ENCODE peak calls at places on chromosome 21, in six cellular contexts. W is GM12878, U is GM12891, Z is H1, S is HepG2, C is K562. L is an unnamed sample.

GRCh38 chr21:28704746-28705145 is 287.9 kb downstream of the LTN1 start:
- DNase-seq in C (no peak), U (no peak), W (no peak), S (no peak), Z (no peak), L (no peak)

GRCh38 chr21:27725916-27726315 is 759.0 kb upstream of the ADAMTS5 start:
- DNase-seq in Z (no peak), U (no peak), W (no peak), S (no peak), C (no peak), L (no peak)

GRCh38 chr21:27645285-27645684 is 678.4 kb upstream of the ADAMTS5 start:
- DNase-seq in Z (no peak), S (no peak), C (no peak), W (no peak), U (no peak), L (no peak)

GRCh38 chr21:26849428-26850115 is 4.4 kb upstream of the ADAMTS1 start:
- DNase-seq in S (peak), Z (no peak), W (no peak), U (no peak), C (peak), L (no peak)

GRCh38 chr21:26795866-26796329 is 49.3 kb downstream of the ADAMTS1 start:
- DNase-seq in W (no peak), Z (no peak), C (no peak), U (no peak), S (no peak), L (no peak)

GRCh38 chr21:34580181-34580700 is 34.7 kb downstream of the RCAN1 start:
- DNase-seq in S (no peak), C (no peak), W (no peak), Z (no peak), U (no peak), L (no peak)

GRCh38 chr21:27571706-27572105 is 604.8 kb upstream of the ADAMTS5 start:
- DNase-seq in C (no peak), S (no peak), Z (no peak), U (no peak), W (no peak), L (no peak)

GRCh38 chr21:35375115-35375514 is 326.0 kb upstream of the RUNX1 start:
- DNase-seq in W (no peak), C (no peak), S (no peak), Z (no peak), U (no peak), L (no peak)

GRCh38 chr21:39956586-39956985 is 89.3 kb downstream of the PCP4 start:
- DNase-seq in Z (no peak), W (no peak), C (no peak), S (no peak), U (no peak), L (no peak)

GRCh38 chr21:36678538-36678937 is 20.4 kb upstream of the SIM2 start:
- DNase-seq in S (no peak), C (no peak), Z (no peak), W (no peak), U (no peak), L (no peak)
- TF ChIP-seq TAF1 in S (no peak), C (no peak), Z (no peak), W (no peak), U (no peak), L (no peak)

DNA sequence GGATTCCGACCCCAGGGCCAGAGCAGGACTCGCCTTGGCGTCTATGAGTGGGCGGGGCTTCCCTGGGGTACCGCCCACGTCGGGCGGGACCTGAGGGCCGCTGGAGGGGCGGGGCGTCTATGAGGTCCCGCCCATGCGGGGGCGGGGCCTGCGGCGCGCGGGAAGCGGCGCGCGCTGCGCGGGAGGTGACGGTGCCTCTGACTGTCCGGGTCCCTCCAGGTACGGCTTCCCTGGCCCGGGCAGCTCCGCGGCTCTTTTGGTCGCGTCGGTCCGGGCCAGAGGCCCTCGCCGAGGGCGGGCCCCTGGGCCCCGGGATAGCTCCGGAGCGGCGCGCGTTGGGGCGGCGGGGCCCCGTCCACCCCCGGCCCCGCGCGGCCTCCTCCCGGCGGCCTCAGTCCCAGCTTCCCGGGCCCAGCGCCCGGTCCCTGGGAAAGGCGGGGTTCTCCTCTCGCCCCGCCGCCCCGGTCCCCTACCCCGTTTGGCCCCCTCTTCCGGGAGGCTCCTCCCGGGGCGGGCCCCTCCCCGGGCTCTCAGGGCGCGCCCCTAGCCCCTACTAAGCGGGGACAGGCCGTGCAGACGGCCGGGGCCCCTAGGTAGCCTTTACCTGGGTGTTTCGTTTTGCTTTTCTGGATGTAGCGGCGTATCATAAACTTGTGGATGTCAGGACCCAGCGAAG is at the start of gene CHAF1B:
- DNase-seq in U (peak), C (peak), S (peak), Z (peak), W (no peak), L (peak)
- TF ChIP-seq POLR2A in U (peak), C (peak), S (peak), Z (peak), W (peak), L (peak)

GRCh38 chr21:46199436-46200373 is 15.4 kb upstream of the SPATC1L start:
- DNase-seq in Z (no peak), U (no peak), S (no peak), C (no peak), W (no peak), L (no peak)

GRCh38 chr21:46194374-46195334 is 10.4 kb upstream of the SPATC1L start:
- DNase-seq in C (no peak), S (no peak), W (no peak), Z (no peak), U (no peak), L (no peak)

GRCh38 chr21:46193829-46194373 is 9.6 kb upstream of the SPATC1L start:
- DNase-seq in Z (no peak), S (no peak), C (no peak), U (no peak), W (no peak), L (no peak)

GRCh38 chr21:46195595-46196195 is 11.4 kb upstream of the SPATC1L start:
- DNase-seq in Z (no peak), W (no peak), C (no peak), S (no peak), U (no peak), L (no peak)

GRCh38 chr21:46196733-46197132 is 12.5 kb upstream of the SPATC1L start:
- DNase-seq in U (no peak), W (no peak), Z (no peak), S (no peak), C (no peak), L (no peak)
- TF ChIP-seq TAF1 in U (no peak), W (no peak), Z (no peak), S (no peak), C (no peak), L (no peak)

DNA sequence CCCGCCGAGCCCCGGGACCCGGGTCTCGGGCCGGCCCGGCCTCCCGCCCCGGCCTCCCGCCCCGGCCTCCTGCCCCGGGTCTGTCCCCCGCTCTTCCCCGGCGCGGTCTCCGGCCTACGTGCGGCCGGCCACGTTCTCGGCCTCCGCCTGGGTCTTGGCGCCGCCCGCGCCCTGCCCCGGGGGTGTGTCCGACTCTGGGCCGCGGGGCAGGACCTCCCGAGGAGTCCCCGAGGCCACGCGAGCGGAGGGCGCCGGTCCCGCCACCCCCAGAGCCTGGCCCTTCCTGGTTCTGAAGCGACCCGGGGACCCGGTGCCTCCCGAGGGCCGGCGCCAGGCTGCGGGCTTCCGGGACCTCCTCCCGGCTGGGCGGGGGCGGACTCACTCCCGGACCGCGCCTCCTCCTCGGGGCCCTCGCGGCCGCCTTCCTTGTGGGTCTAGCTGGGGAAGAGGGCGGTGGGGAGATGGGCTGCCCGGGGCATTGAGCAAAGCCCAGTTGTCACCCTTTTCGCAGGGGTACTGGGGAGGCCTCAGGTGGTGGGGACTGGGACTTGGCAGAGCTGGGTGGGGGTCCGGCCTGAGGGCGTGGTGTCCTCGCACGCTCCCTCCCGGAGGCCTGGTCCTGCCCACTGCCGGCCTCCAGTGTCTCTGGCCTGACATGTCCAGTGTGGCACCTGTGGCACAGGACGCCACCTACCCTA is 558 bp downstream of the PFKL start:
- DNase-seq in U (peak), C (peak), S (peak), W (no peak), Z (no peak), L (peak)
- TF ChIP-seq POLR2A in U (no peak), C (peak), S (peak), W (peak), Z (no peak), L (no peak)

GRCh38 chr21:45336870-45337269 is 49.2 kb upstream of the POFUT2 start:
- DNase-seq in C (no peak), Z (no peak), S (no peak), U (no peak), W (no peak), L (no peak)

GRCh38 chr21:45336535-45336810 is 48.8 kb upstream of the POFUT2 start:
- DNase-seq in C (no peak), Z (no peak), W (no peak), S (no peak), U (no peak), L (no peak)

GRCh38 chr21:45335151-45335760 is 47.6 kb upstream of the POFUT2 start:
- DNase-seq in W (no peak), Z (no peak), C (no peak), S (no peak), U (no peak), L (no peak)

GRCh38 chr21:45334591-45335081 is 46.9 kb upstream of the POFUT2 start:
- DNase-seq in U (no peak), Z (no peak), W (no peak), S (no peak), C (no peak), L (no peak)

GRCh38 chr21:45335761-45336534 is 48.3 kb upstream of the POFUT2 start:
- DNase-seq in W (no peak), U (no peak), C (no peak), S (no peak), Z (no peak), L (no peak)
- TF ChIP-seq TAF1 in W (no peak), U (no peak), C (no peak), S (no peak), Z (no peak), L (no peak)

GRCh38 chr21:38807987-38808386 is 2.3 kb downstream of the ETS2 start:
- DNase-seq in U (no peak), W (no peak), S (no peak), Z (no peak), C (no peak), L (no peak)
- TF ChIP-seq POLR2A in U (no peak), W (no peak), S (no peak), Z (no peak), C (no peak), L (no peak)

GRCh38 chr21:31728952-31729351 is 3.0 kb downstream of the SCAF4 start:
- DNase-seq in W (no peak), U (no peak), C (no peak), S (no peak), Z (no peak), L (no peak)
- TF ChIP-seq TAF1 in W (no peak), U (no peak), C (no peak), S (no peak), Z (no peak), L (no peak)